ENCODE peak calls at places on chromosomes 11 and 22, in nine cellular contexts. J is lung microvascular endothelial cell; M is fibroblast of gingiva; H is T-helper 2 cell; C is stimulated activated CD4-positive, alpha-beta T cell treated with anti-CD3 and anti-CD28 coated beads, Interleukin-12 subunit alpha, Interleukin-12 subunit beta, amount 100 ng/mL, for 4 hours; T is globus pallidus; B is cardiac fibroblast; W is activated CD8-positive, alpha-beta memory T cell treated with anti-CD3 and anti-CD28 coated beads, Interleukin-2, amount 50 U/mL, for 48 hours; G is fibroblast of lung. U is an unnamed sample.

GRCh38 chr11:94010136-94010535 is 11.0 kb upstream of the HEPHL1 start:
- DNase-seq in W (no peak), M (no peak), T (no peak), B (no peak), J (no peak), G (no peak), H (no peak), C (no peak), U (no peak)

GRCh38 chr11:77087723-77088225 is 14.9 kb upstream of the OMP start:
- DNase-seq in W (no peak), M (no peak), T (no peak), J (no peak), G (no peak), H (no peak), C (no peak), B (no peak), U (no peak)

GRCh38 chr22:31126869-31127175 is 4.1 kb downstream of the INPP5J start:
- DNase-seq in G (no peak), M (no peak), C (no peak), H (no peak), T (no peak), W (no peak), J (no peak), B (no peak), U (no peak)

GRCh38 chr11:13007702-13008435 is 1.2 kb upstream of the RASSF10 start:
- DNase-seq in M (no peak), W (no peak), G (peak), B (no peak), J (no peak), C (no peak), T (no peak), H (no peak), U (no peak)

GRCh38 chr11:37264783-37265182 is 666.7 kb upstream of the RAG2 start:
- DNase-seq in G (peak), W (no peak), J (no peak), H (no peak), M (no peak), C (no peak), B (peak), T (no peak), U (no peak)

GRCh38 chr11:108220721-108221346 is 1.6 kb downstream of the NPAT start:
- DNase-seq in M (peak), C (no peak), J (peak), W (no peak), G (no peak), T (no peak), H (no peak), B (peak), U (no peak)

GRCh38 chr11:122154227-122154626 is 38.2 kb upstream of the BLID start:
- DNase-seq in G (no peak), H (no peak), T (no peak), W (no peak), B (no peak), C (no peak), M (no peak), J (no peak), U (no peak)

GRCh38 chr11:2892215-2893020 is 6.8 kb upstream of the CDKN1C start:
- DNase-seq in H (peak), C (peak), M (peak), J (peak), T (no peak), W (peak), B (peak), G (peak), U (peak)

GRCh38 chr11:63565728-63566127 is 2.5 kb upstream of the PLAAT2 start:
- DNase-seq in W (no peak), G (no peak), M (no peak), T (no peak), H (no peak), C (no peak), J (no peak), B (no peak), U (no peak)

GRCh38 chr11:113675003-113675471 is 31.1 kb downstream of the TMPRSS5 start:
- DNase-seq in G (peak), W (peak), B (peak), H (no peak), J (no peak), T (no peak), C (no peak), M (peak), U (no peak)

GRCh38 chr11:28223577-28223976 is 115.4 kb downstream of the METTL15 start:
- DNase-seq in W (no peak), J (no peak), T (no peak), H (no peak), C (no peak), G (no peak), B (no peak), M (no peak), U (no peak)

GRCh38 chr11:115075340-115075739 is 397.0 kb downstream of the NXPE2 start:
- DNase-seq in G (no peak), H (no peak), B (no peak), M (no peak), T (no peak), C (no peak), W (no peak), J (no peak), U (no peak)

GRCh38 chr22:36467946-36468345 is 13.5 kb downstream of the TXN2 start:
- DNase-seq in C (no peak), G (peak), H (no peak), W (peak), T (no peak), M (peak), J (no peak), B (peak), U (peak)

GRCh38 chr22:36727110-36727509 is 23.6 kb upstream of the CACNG2 start:
- DNase-seq in H (no peak), T (no peak), B (no peak), M (no peak), G (no peak), C (no peak), J (no peak), W (no peak), U (no peak)

GRCh38 chr11:44005076-44005800 is 42.5 kb upstream of the ACCSL start:
- DNase-seq in B (no peak), G (no peak), T (no peak), H (no peak), C (no peak), M (no peak), W (peak), J (no peak), U (no peak)

GRCh38 chr11:13680501-13681264 is 12.2 kb downstream of the FAR1 start:
- DNase-seq in H (no peak), W (no peak), M (peak), G (peak), T (no peak), J (no peak), C (no peak), B (no peak), U (no peak)

GRCh38 chr11:132131051-132131450 is 760.6 kb downstream of the NTM start:
- DNase-seq in T (no peak), C (no peak), G (peak), W (no peak), M (no peak), H (no peak), J (peak), B (no peak), U (peak)

GRCh38 chr22:35590634-35591295 is 26.4 kb downstream of the MB start:
- DNase-seq in J (no peak), T (no peak), H (no peak), W (no peak), M (no peak), B (no peak), C (no peak), G (no peak), U (no peak)

GRCh38 chr22:48960981-48961655 is 866.6 kb downstream of the BRD1 start:
- DNase-seq in T (no peak), B (peak), C (no peak), H (no peak), J (no peak), G (peak), W (peak), M (no peak), U (no peak)

GRCh38 chr11:101706541-101706940 is 122.7 kb upstream of the TRPC6 start:
- DNase-seq in H (no peak), W (no peak), J (no peak), M (peak), T (no peak), B (peak), C (no peak), G (peak), U (no peak)

GRCh38 chr11:134499990-134500389 is 87.9 kb upstream of the B3GAT1 start:
- DNase-seq in G (no peak), B (no peak), W (no peak), M (no peak), J (no peak), C (no peak), T (no peak), H (no peak), U (no peak)

GRCh38 chr22:26903030-26903856 is 245.9 kb downstream of the MIAT start:
- DNase-seq in H (no peak), C (no peak), T (no peak), B (no peak), G (no peak), M (no peak), J (no peak), W (no peak), U (no peak)

GRCh38 chr11:90250970-90251369 is 28.1 kb upstream of the CHORDC1 start:
- DNase-seq in T (no peak), B (no peak), W (no peak), H (no peak), M (no peak), G (no peak), J (peak), C (no peak), U (no peak)

U was measured in RPMI8226.